ENCODE peak calls at places on chromosomes 1 and 21, in five cellular contexts. One of them, this sample, is unnamed.

GRCh38 chr1:166839600-166840308 is 479 bp downstream of the POGK start:
- DNase-seq in upper lobe of right lung: peak
- DNase-seq in A549: peak
- DNase-seq in CD8-positive, alpha-beta T cell: peak
- DNase-seq in heart right ventricle: peak
- DNase-seq in this sample: no peak

GRCh38 chr1:207691814-207692213 is 46.9 kb downstream of the CR1L start:
- DNase-seq in upper lobe of right lung: no peak
- DNase-seq in CD8-positive, alpha-beta T cell: no peak
- DNase-seq in heart right ventricle: no peak
- DNase-seq in A549: no peak
- DNase-seq in this sample: no peak

GRCh38 chr1:115193026-115193425 is 103.7 kb upstream of the TSPAN2 start:
- DNase-seq in upper lobe of right lung: no peak
- DNase-seq in A549: no peak
- DNase-seq in CD8-positive, alpha-beta T cell: no peak
- DNase-seq in heart right ventricle: no peak
- DNase-seq in this sample: no peak

GRCh38 chr1:212062832-212063438 is 27.4 kb downstream of the DTL start:
- DNase-seq in heart right ventricle: no peak
- DNase-seq in A549: peak
- DNase-seq in upper lobe of right lung: no peak
- DNase-seq in CD8-positive, alpha-beta T cell: no peak
- DNase-seq in this sample: peak

GRCh38 chr1:7789828-7790227 is 5.7 kb downstream of the PER3 start:
- DNase-seq in upper lobe of right lung: no peak
- DNase-seq in heart right ventricle: no peak
- DNase-seq in A549: no peak
- DNase-seq in CD8-positive, alpha-beta T cell: no peak
- DNase-seq in this sample: no peak

GRCh38 chr1:213723187-213723586 is 264.6 kb upstream of the PROX1 start:
- DNase-seq in heart right ventricle: no peak
- DNase-seq in CD8-positive, alpha-beta T cell: no peak
- DNase-seq in A549: no peak
- DNase-seq in upper lobe of right lung: no peak
- DNase-seq in this sample: no peak

GRCh38 chr21:26443291-26443690 is 129.8 kb downstream of the CYYR1 start:
- DNase-seq in CD8-positive, alpha-beta T cell: no peak
- DNase-seq in A549: no peak
- DNase-seq in heart right ventricle: no peak
- DNase-seq in upper lobe of right lung: no peak
- DNase-seq in this sample: no peak

GRCh38 chr1:210087058-210087457 is 145.5 kb upstream of the SERTAD4 start:
- DNase-seq in upper lobe of right lung: no peak
- DNase-seq in A549: no peak
- DNase-seq in CD8-positive, alpha-beta T cell: no peak
- DNase-seq in heart right ventricle: no peak
- DNase-seq in this sample: no peak

GRCh38 chr21:28196981-28197380 is 795.7 kb downstream of the LTN1 start:
- DNase-seq in CD8-positive, alpha-beta T cell: no peak
- DNase-seq in A549: no peak
- DNase-seq in upper lobe of right lung: no peak
- DNase-seq in heart right ventricle: no peak
- DNase-seq in this sample: no peak

GRCh38 chr1:204989266-204990058 is 53.5 kb upstream of the CNTN2 start:
- DNase-seq in CD8-positive, alpha-beta T cell: peak
- DNase-seq in heart right ventricle: peak
- DNase-seq in upper lobe of right lung: peak
- DNase-seq in A549: peak
- DNase-seq in this sample: peak

GRCh38 chr1:93661829-93662474 is 19.7 kb downstream of the BCAR3 start:
- DNase-seq in heart right ventricle: no peak
- DNase-seq in CD8-positive, alpha-beta T cell: no peak
- DNase-seq in A549: peak
- DNase-seq in upper lobe of right lung: no peak
- DNase-seq in this sample: peak

GRCh38 chr1:231628207-231628876 is 1.8 kb downstream of the DISC1 start:
- DNase-seq in heart right ventricle: no peak
- DNase-seq in upper lobe of right lung: no peak
- DNase-seq in A549: no peak
- DNase-seq in CD8-positive, alpha-beta T cell: peak
- DNase-seq in this sample: no peak

GRCh38 chr1:197063212-197063611 is 3.8 kb downstream of the F13B start:
- DNase-seq in CD8-positive, alpha-beta T cell: no peak
- DNase-seq in heart right ventricle: no peak
- DNase-seq in upper lobe of right lung: no peak
- DNase-seq in A549: no peak
- DNase-seq in this sample: no peak

GRCh38 chr1:245753807-245754206 is 599.0 kb downstream of the KIF26B start:
- DNase-seq in A549: no peak
- DNase-seq in CD8-positive, alpha-beta T cell: no peak
- DNase-seq in heart right ventricle: no peak
- DNase-seq in upper lobe of right lung: no peak
- DNase-seq in this sample: no peak

GRCh38 chr1:226223786-226224244 is 351 bp downstream of the MIXL1 start:
- DNase-seq in upper lobe of right lung: peak
- DNase-seq in A549: no peak
- DNase-seq in heart right ventricle: no peak
- DNase-seq in CD8-positive, alpha-beta T cell: no peak
- DNase-seq in this sample: no peak

GRCh38 chr1:92188436-92189255 is 29.1 kb upstream of the C1orf146 start:
- DNase-seq in A549: no peak
- DNase-seq in heart right ventricle: no peak
- DNase-seq in CD8-positive, alpha-beta T cell: no peak
- DNase-seq in upper lobe of right lung: no peak
- DNase-seq in this sample: no peak

GRCh38 chr1:77961392-77961791 is 17.5 kb downstream of the FUBP1 start:
- DNase-seq in heart right ventricle: no peak
- DNase-seq in CD8-positive, alpha-beta T cell: no peak
- DNase-seq in upper lobe of right lung: no peak
- DNase-seq in A549: no peak
- DNase-seq in this sample: no peak

GRCh38 chr1:192807968-192808587 is 761 bp upstream of the RGS2 start:
- DNase-seq in A549: peak
- DNase-seq in heart right ventricle: no peak
- DNase-seq in upper lobe of right lung: no peak
- DNase-seq in CD8-positive, alpha-beta T cell: no peak
- DNase-seq in this sample: no peak

GRCh38 chr1:90722874-90723273 is 5.8 kb upstream of the BARHL2 start:
- DNase-seq in heart right ventricle: no peak
- DNase-seq in A549: no peak
- DNase-seq in CD8-positive, alpha-beta T cell: no peak
- DNase-seq in upper lobe of right lung: no peak
- DNase-seq in this sample: no peak

GRCh38 chr1:201501812-201502510 is 5.0 kb downstream of the CSRP1 start:
- DNase-seq in upper lobe of right lung: no peak
- DNase-seq in heart right ventricle: no peak
- DNase-seq in CD8-positive, alpha-beta T cell: no peak
- DNase-seq in A549: no peak
- DNase-seq in this sample: no peak

GRCh38 chr1:115796897-115797296 is 28.4 kb upstream of the CASQ2 start:
- DNase-seq in CD8-positive, alpha-beta T cell: no peak
- DNase-seq in upper lobe of right lung: no peak
- DNase-seq in A549: no peak
- DNase-seq in heart right ventricle: no peak
- DNase-seq in this sample: no peak

GRCh38 chr21:29989634-29990234 is 49.9 kb upstream of the GRIK1 start:
- DNase-seq in A549: no peak
- DNase-seq in CD8-positive, alpha-beta T cell: no peak
- DNase-seq in upper lobe of right lung: no peak
- DNase-seq in heart right ventricle: no peak
- DNase-seq in this sample: no peak

GRCh38 chr1:215022723-215023122 is 59.8 kb upstream of the KCNK2 start:
- DNase-seq in CD8-positive, alpha-beta T cell: no peak
- DNase-seq in upper lobe of right lung: no peak
- DNase-seq in heart right ventricle: no peak
- DNase-seq in A549: no peak
- DNase-seq in this sample: no peak

GRCh38 chr1:56644064-56644940 is 812 bp upstream of the PRKAA2 start:
- DNase-seq in upper lobe of right lung: no peak
- DNase-seq in heart right ventricle: no peak
- DNase-seq in CD8-positive, alpha-beta T cell: peak
- DNase-seq in A549: no peak
- DNase-seq in this sample: no peak

GRCh38 chr1:43439781-43440180 is 13.9 kb downstream of the HYI start:
- DNase-seq in CD8-positive, alpha-beta T cell: no peak
- DNase-seq in heart right ventricle: no peak
- DNase-seq in A549: no peak
- DNase-seq in upper lobe of right lung: no peak
- DNase-seq in this sample: no peak

GRCh38 chr1:212142883-212143530 is 107.5 kb downstream of the DTL start:
- DNase-seq in heart right ventricle: no peak
- DNase-seq in CD8-positive, alpha-beta T cell: no peak
- DNase-seq in upper lobe of right lung: no peak
- DNase-seq in A549: no peak
- DNase-seq in this sample: no peak

GRCh38 chr1:180169641-180170155 is 15.0 kb downstream of the QSOX1 start:
- DNase-seq in A549: no peak
- DNase-seq in CD8-positive, alpha-beta T cell: no peak
- DNase-seq in upper lobe of right lung: peak
- DNase-seq in heart right ventricle: no peak
- DNase-seq in this sample: no peak
- H3K27ac ChIP-seq in A549: no peak
- H3K27ac ChIP-seq in CD8-positive, alpha-beta T cell: no peak
- H3K27ac ChIP-seq in upper lobe of right lung: peak
- H3K27ac ChIP-seq in heart right ventricle: no peak
- H3K27ac ChIP-seq in this sample: peak

GRCh38 chr1:156583821-156584622 is 4.5 kb downstream of the TTC24 start:
- DNase-seq in CD8-positive, alpha-beta T cell: peak
- DNase-seq in A549: peak
- DNase-seq in upper lobe of right lung: no peak
- DNase-seq in heart right ventricle: peak
- DNase-seq in this sample: peak

GRCh38 chr1:156582388-156583022 is 3.0 kb downstream of the TTC24 start:
- DNase-seq in heart right ventricle: no peak
- DNase-seq in upper lobe of right lung: no peak
- DNase-seq in CD8-positive, alpha-beta T cell: peak
- DNase-seq in A549: no peak
- DNase-seq in this sample: no peak

GRCh38 chr1:156586323-156586722 is 5.3 kb upstream of the NAXE start:
- DNase-seq in CD8-positive, alpha-beta T cell: no peak
- DNase-seq in upper lobe of right lung: no peak
- DNase-seq in A549: no peak
- DNase-seq in heart right ventricle: no peak
- DNase-seq in this sample: no peak

GRCh38 chr1:156586892-156587477 is 4.6 kb upstream of the NAXE start:
- DNase-seq in heart right ventricle: no peak
- DNase-seq in A549: no peak
- DNase-seq in CD8-positive, alpha-beta T cell: no peak
- DNase-seq in upper lobe of right lung: no peak
- DNase-seq in this sample: no peak

DNA sequence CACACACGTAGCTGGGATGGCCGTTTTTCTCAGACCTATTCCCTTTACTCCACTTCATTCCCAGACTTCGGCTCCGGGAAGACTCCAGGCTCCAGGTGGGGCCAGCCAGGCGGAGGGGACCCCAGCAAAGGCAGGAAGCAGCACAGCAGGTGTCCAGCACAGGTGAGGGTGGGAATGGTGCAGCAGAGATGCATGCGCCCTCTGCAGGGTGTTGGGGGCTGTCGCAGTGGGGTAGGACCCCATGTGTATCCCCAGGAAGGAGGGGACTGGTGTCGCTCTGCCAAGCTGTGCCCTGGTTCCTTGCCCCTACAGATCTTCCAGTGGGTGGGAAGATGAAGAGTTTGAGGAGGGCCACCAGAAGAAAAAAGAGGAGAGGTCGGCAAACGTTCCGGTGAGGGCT is 5.3 kb downstream of the TTC24 start:
- DNase-seq in A549: peak
- DNase-seq in heart right ventricle: no peak
- DNase-seq in upper lobe of right lung: no peak
- DNase-seq in CD8-positive, alpha-beta T cell: no peak
- DNase-seq in this sample: no peak
- TF ChIP-seq CTCF in A549: peak
- TF ChIP-seq CTCF in heart right ventricle: no peak
- TF ChIP-seq CTCF in upper lobe of right lung: no peak
- TF ChIP-seq CTCF in CD8-positive, alpha-beta T cell: no peak
- TF ChIP-seq CTCF in this sample: peak

DNA sequence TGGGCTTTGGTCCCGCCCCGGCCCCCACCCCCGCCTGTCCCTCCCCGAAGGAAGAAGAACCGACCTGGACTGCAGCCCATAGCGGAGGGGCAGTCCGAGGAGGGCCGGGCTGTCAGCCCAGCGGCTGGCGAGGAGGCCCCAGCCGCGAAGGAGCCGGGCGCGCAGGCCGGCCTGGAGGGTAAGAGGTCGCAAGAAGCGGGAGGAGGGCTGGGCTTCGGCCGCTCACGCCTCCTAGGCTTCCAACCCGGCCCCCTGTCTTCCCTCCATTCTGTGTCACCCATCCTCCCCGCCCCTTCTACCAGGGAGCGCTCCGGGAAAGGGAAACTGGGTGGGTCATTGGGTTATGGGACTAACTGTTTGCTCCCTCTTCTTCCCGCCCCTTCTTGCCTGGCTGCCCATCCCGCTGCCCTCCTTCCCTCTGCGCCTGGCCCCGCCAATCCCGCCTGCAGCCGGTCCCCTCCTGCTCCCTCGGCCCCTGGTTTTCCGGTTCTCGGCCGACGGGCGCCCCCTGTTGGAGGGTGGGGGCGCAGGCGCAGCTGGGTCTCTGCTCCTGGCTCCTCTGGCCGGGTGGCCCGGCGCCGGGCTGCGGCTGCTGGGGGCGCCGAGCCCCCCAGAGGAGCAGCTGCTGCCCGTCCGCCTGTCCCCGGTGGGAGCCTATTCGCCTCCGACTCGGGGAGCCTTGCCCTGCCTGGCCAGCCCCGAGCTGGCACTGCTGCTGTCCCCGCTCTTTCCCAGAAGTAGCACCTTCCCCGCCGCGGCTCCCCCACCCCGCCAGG is 2.4 kb downstream of the RUSC1 start:
- DNase-seq in heart right ventricle: peak
- DNase-seq in A549: peak
- DNase-seq in CD8-positive, alpha-beta T cell: peak
- DNase-seq in upper lobe of right lung: peak
- DNase-seq in this sample: peak
- H3K27ac ChIP-seq in heart right ventricle: peak
- H3K27ac ChIP-seq in A549: peak
- H3K27ac ChIP-seq in CD8-positive, alpha-beta T cell: peak
- H3K27ac ChIP-seq in upper lobe of right lung: peak
- H3K27ac ChIP-seq in this sample: peak

GRCh38 chr1:183205196-183205781 is 19.2 kb downstream of the LAMC2 start:
- DNase-seq in CD8-positive, alpha-beta T cell: no peak
- DNase-seq in upper lobe of right lung: no peak
- DNase-seq in A549: no peak
- DNase-seq in heart right ventricle: no peak
- DNase-seq in this sample: peak
- TF ChIP-seq CTCF in CD8-positive, alpha-beta T cell: no peak
- TF ChIP-seq CTCF in upper lobe of right lung: no peak
- TF ChIP-seq CTCF in A549: no peak
- TF ChIP-seq CTCF in heart right ventricle: no peak
- TF ChIP-seq CTCF in this sample: no peak

GRCh38 chr1:184875218-184875617 is 99.1 kb downstream of the NIBAN1 start:
- DNase-seq in heart right ventricle: no peak
- DNase-seq in A549: no peak
- DNase-seq in upper lobe of right lung: no peak
- DNase-seq in CD8-positive, alpha-beta T cell: no peak
- DNase-seq in this sample: no peak
- H3K27ac ChIP-seq in heart right ventricle: peak
- H3K27ac ChIP-seq in A549: no peak
- H3K27ac ChIP-seq in upper lobe of right lung: no peak
- H3K27ac ChIP-seq in CD8-positive, alpha-beta T cell: no peak
- H3K27ac ChIP-seq in this sample: no peak

This sample was measured in AG04450.